ENCODE peak calls at places on chromosomes 12 and 14, in nine cellular contexts. R is HS-27A; O is Ammon's horn; J is B cell; N is GM19239; K is adrenal gland; C is D341Med; X is activated CD8-positive, alpha-beta memory T cell treated with anti-CD3 and anti-CD28 coated beads for 24 hours; S is amniotic stem cell. Q is an unnamed sample.

GRCh38 chr12:80805106-80805505 is 88.4 kb downstream of the MYF5 start:
- DNase-seq in C (no peak), J (no peak), N (no peak), K (no peak), O (no peak), X (no peak), S (no peak), R (no peak), Q (peak; percentile 28)

GRCh38 chr12:91098942-91099341 is 12.4 kb downstream of the LUM start:
- DNase-seq in J (no peak), S (peak; percentile 44), N (no peak), C (no peak), O (no peak), X (no peak), K (no peak), R (peak; percentile 72), Q (peak; percentile 74)

GRCh38 chr12:111446044-111446581 is 40.4 kb downstream of the SH2B3 start:
- DNase-seq in J (no peak), X (peak; percentile 53), N (no peak), O (no peak), K (peak; percentile 31), S (no peak), R (no peak), C (no peak), Q (no peak)

GRCh38 chr14:89630096-89630829 is 213.2 kb upstream of the FOXN3 start:
- DNase-seq in K (no peak), O (no peak), S (no peak), X (no peak), C (no peak), J (no peak), R (no peak), N (no peak), Q (no peak)

GRCh38 chr14:99230271-99231141 is 41.5 kb downstream of the BCL11B start:
- DNase-seq in K (no peak), J (no peak), R (no peak), N (no peak), X (peak; percentile 89), C (no peak), S (no peak), O (no peak), Q (no peak)

GRCh38 chr14:101120636-101121398 is 217.3 kb upstream of the RTL1 start:
- DNase-seq in K (peak; percentile 63), R (no peak), X (peak; percentile 62), O (peak; percentile 80), N (peak; percentile 30), J (peak; percentile 83), C (peak; percentile 20), S (no peak), Q (no peak)

GRCh38 chr14:75375983-75376382 is 51.8 kb upstream of the JDP2 start:
- DNase-seq in S (no peak), N (no peak), C (no peak), O (no peak), X (no peak), R (no peak), J (no peak), K (no peak), Q (no peak)

GRCh38 chr14:75123991-75124390 is 2.9 kb downstream of the NEK9 start:
- DNase-seq in O (no peak), X (no peak), N (no peak), K (peak; percentile 56), C (no peak), S (no peak), R (no peak), J (no peak), Q (peak; percentile 23)

GRCh38 chr12:49201595-49202295 is 12.9 kb upstream of the TUBA1A start:
- DNase-seq in X (no peak), R (no peak), C (no peak), K (peak; percentile 62), J (no peak), S (no peak), N (no peak), O (no peak), Q (no peak)

GRCh38 chr14:104550849-104551728 is 28.5 kb upstream of the C14orf180 start:
- DNase-seq in K (peak; percentile 11), R (no peak), X (no peak), S (no peak), J (peak; percentile 27), N (no peak), O (peak; percentile 38), C (no peak), Q (no peak)